ENCODE peak calls at places on chromosomes 2 and 18, in nine cellular contexts. O is IMR-90, C is choroid plexus epithelial cell, F is AG04450, I is cardiac fibroblast, B is skeletal muscle cell, M is astrocyte of the spinal cord, S is heart left ventricle, L is SJSA1. Y is an unnamed sample.

GRCh38 chr2:144683955-144684354 is 164.0 kb upstream of the ZEB2 start:
- DNase-seq in B (no peak), O (no peak), S (no peak), L (no peak), C (no peak), F (no peak), M (no peak), I (no peak), Y (no peak)

GRCh38 chr2:170651603-170652002 is 63.5 kb upstream of the SP5 start:
- DNase-seq in B (no peak), L (no peak), C (no peak), F (no peak), S (no peak), I (no peak), M (no peak), O (no peak), Y (no peak)

GRCh38 chr2:30656079-30656478 is 151.2 kb downstream of the CAPN13 start:
- DNase-seq in F (no peak), M (peak), C (peak), O (peak), L (no peak), B (no peak), S (no peak), I (no peak), Y (peak)

GRCh38 chr2:96556441-96557330 is 20.1 kb downstream of the ARID5A start:
- DNase-seq in O (peak), M (peak), F (no peak), I (peak), C (peak), S (no peak), L (peak), B (no peak), Y (no peak)

GRCh38 chr2:14420851-14421250 is 211.7 kb upstream of the LRATD1 start:
- DNase-seq in B (peak), O (peak), F (no peak), I (no peak), C (no peak), S (no peak), M (peak), L (no peak), Y (no peak)

GRCh38 chr18:71287268-71287667 is 998.4 kb downstream of the SOCS6 start:
- DNase-seq in M (no peak), B (no peak), I (no peak), L (no peak), F (no peak), C (no peak), O (no peak), S (no peak), Y (no peak)

GRCh38 chr2:37920570-37920969 is 4.5 kb upstream of the RMDN2 start:
- DNase-seq in B (no peak), C (peak), O (peak), M (peak), F (no peak), S (no peak), I (peak), L (peak), Y (peak)

GRCh38 chr2:96241901-96242611 is 23.7 kb downstream of the TMEM127 start:
- DNase-seq in O (peak), L (peak), C (peak), I (peak), S (peak), F (peak), M (peak), B (no peak), Y (peak)

GRCh38 chr2:74511104-74511989 is 2.9 kb upstream of the TLX2 start:
- DNase-seq in I (no peak), F (no peak), L (peak), S (no peak), B (no peak), M (no peak), C (no peak), O (peak), Y (no peak)

GRCh38 chr18:77103181-77103875 is 29.3 kb downstream of the MBP start:
- DNase-seq in M (no peak), I (peak), B (no peak), F (no peak), L (no peak), O (peak), C (peak), S (no peak), Y (peak)

GRCh38 chr2:59604143-59604542 is 949.3 kb downstream of the BCL11A start:
- DNase-seq in C (no peak), S (no peak), I (no peak), M (no peak), L (no peak), B (no peak), F (no peak), O (no peak), Y (no peak)

GRCh38 chr2:157839162-157839801 is 36.8 kb downstream of the ACVR1 start:
- DNase-seq in S (no peak), B (peak), I (peak), O (peak), L (peak), M (peak), F (no peak), C (peak), Y (peak)

GRCh38 chr2:24885221-24886113 is 34.6 kb downstream of the ADCY3 start:
- DNase-seq in O (peak), C (no peak), S (no peak), B (no peak), F (no peak), M (no peak), L (no peak), I (peak), Y (peak)

GRCh38 chr2:97747716-97748115 is 34.3 kb downstream of the ZAP70 start:
- DNase-seq in I (peak), O (no peak), S (no peak), M (peak), L (no peak), C (no peak), F (no peak), B (peak), Y (no peak)

GRCh38 chr2:103009861-103010260 is 248.0 kb downstream of the TMEM182 start:
- DNase-seq in F (no peak), M (no peak), L (no peak), C (no peak), O (no peak), I (no peak), B (no peak), S (no peak), Y (no peak)

GRCh38 chr18:13551841-13552733 is 174.3 kb downstream of the FAM210A start:
- DNase-seq in I (no peak), F (no peak), C (no peak), B (no peak), M (no peak), S (no peak), O (no peak), L (no peak), Y (no peak)

GRCh38 chr2:23916727-23917458 is 10.0 kb downstream of the ATAD2B start:
- DNase-seq in I (no peak), C (no peak), L (no peak), O (no peak), B (no peak), S (no peak), M (peak), F (no peak), Y (no peak)

GRCh38 chr18:67035026-67035425 is 431.1 kb upstream of the CDH19 start:
- DNase-seq in O (no peak), F (no peak), I (no peak), L (no peak), B (no peak), C (no peak), M (no peak), S (no peak), Y (no peak)

GRCh38 chr2:108594132-108594981 is 60.1 kb downstream of the LIMS1 start:
- DNase-seq in L (peak), C (peak), I (peak), B (peak), S (no peak), O (peak), F (no peak), M (peak), Y (peak)

GRCh38 chr2:111715987-111716900 is 167.7 kb downstream of the ANAPC1 start:
- DNase-seq in F (no peak), O (no peak), L (no peak), B (no peak), S (no peak), I (peak), M (no peak), C (no peak), Y (no peak)

GRCh38 chr2:158890296-158890905 is 78.0 kb upstream of the TANC1 start:
- DNase-seq in O (no peak), I (no peak), M (no peak), F (no peak), C (no peak), B (no peak), S (no peak), L (no peak), Y (no peak)

GRCh38 chr2:200737585-200737984 is 74.1 kb upstream of the BZW1 start:
- DNase-seq in B (no peak), L (no peak), S (no peak), I (no peak), F (no peak), C (no peak), M (no peak), O (no peak), Y (no peak)

GRCh38 chr2:21821697-21822227 is 698.0 kb downstream of the TDRD15 start:
- DNase-seq in F (no peak), I (no peak), O (peak), S (no peak), M (no peak), B (no peak), C (peak), L (no peak), Y (peak)

DNA sequence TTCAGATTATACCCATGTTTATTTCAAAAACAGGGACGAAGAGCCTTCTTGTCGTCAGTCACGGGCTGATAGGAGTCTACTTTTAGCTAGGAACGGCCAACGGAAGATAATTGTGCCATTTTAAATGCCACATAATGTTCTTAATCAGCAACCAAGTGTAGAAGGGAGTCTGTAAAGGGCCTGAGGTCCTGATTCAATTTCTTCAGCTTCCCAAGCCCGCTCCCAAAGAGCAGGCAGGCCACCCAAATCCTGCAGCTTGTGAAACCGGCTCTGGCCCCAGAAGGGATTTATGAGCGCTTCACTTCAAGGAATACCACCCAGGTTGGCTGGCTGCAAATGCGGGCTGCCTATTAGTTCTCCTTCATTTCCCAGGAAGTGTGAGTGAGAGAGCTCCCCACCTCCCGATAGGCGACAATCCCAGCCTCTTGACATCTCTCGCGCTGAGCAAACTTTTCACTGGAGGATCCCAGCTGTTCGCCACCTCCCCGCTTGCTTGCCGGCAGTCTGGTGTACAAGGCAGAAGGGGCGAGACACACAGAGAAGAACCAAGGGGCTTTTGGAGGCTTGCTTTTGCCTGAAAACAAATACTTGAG is 272.9 kb downstream of the CDH20 start:
- DNase-seq in B (no peak), C (peak), L (peak), F (no peak), O (peak), I (peak), S (peak), M (peak), Y (peak)
- H3K4me3 ChIP-seq in B (peak), C (peak), L (peak), F (peak), O (peak), I (peak), S (peak), M (peak), Y (peak)

GRCh38 chr2:233062447-233062842 is 2.3 kb downstream of the INPP5D start:
- DNase-seq in O (no peak), B (no peak), L (no peak), S (no peak), I (no peak), C (no peak), M (no peak), F (no peak), Y (no peak)
- H3K4me3 ChIP-seq in O (no peak), B (no peak), L (no peak), S (peak), I (no peak), C (no peak), M (no peak), F (no peak), Y (no peak)

DNA sequence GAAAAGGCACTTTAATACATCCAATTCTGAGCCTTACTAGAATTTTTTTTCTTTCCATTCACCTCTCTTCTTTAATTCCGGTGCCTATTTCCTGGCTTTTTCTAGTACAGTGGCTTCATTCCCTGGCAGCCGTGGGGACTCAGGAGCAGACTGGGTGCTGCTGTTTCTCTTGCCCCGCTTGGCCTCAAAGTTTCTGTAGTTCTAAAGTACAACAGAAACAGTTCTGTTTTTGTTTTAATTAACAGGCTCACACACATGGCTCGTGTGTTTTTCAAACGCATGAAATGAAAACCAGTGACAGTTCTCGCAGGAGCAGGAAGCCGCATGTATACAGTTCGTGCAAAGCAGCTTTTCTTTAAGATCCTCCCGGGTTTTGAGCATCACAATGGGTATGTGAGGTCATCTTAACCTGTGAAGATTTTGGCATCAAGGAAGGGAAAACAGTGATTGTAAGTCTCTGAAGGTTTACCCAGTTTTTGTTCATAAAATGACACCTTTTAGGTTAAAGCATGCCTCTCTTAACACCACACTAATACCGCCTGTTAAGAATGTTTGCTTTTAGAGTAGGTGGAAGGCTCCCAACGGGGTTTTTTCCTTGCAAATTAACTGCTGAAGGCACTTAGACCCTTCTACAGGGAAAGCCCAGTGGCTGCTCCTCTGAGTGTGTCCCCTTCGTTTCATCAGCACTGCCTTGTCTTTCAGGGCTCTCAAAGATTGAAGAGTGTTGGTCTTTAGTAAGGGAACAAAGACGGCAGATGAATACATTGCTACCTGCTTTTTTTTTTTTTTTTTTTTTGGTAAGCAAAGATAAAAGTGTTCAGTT is 5.8 kb downstream of the FZD7 start:
- DNase-seq in S (no peak), O (no peak), L (no peak), B (no peak), F (no peak), M (peak), I (no peak), C (no peak), Y (no peak)
- H3K4me3 ChIP-seq in S (peak), O (peak), L (peak), B (no peak), F (peak), M (peak), I (no peak), C (no peak), Y (no peak)

DNA sequence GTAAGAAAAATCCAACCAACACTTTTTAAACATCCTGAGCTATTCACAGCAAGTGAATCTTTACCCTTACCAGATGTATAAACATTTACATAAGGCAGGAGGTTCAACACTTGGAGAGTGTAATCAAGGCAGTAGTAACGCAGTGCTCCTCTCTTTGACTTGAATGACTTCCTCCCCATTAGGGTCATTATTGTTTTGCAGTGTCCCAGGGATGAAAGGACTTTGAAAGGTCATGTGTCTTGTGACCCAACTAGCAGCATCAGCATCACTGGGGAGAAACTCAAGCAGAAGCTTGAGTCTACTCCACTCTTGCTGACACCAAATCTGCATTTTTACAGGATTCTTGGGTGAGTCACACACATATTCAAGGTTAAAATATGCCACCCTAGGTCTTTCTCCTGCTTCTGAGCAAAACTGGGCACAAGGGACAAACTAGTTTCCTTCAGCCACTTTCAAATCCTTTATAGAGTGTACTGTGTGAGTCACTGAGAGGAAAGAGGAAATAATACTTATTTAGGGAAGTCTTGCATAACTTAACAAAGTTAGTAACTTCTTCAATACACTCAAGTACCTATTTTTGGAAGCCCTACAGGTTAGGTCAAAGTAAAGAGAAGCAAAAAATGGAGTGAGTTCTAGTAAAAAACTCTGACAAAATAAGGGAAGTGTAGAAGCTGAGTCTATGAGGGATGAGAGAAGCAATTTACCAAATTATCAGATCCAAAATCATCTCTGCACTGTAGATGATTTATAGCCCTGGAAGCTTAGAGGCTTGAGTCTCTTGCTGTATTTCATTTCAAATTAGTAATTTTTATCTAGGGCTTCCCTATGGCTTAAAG is 51.0 kb upstream of the EML4 start:
- DNase-seq in C (peak), B (no peak), M (peak), F (no peak), S (no peak), L (peak), O (peak), I (peak), Y (peak)
- H3K4me3 ChIP-seq in C (no peak), B (no peak), M (no peak), F (no peak), S (no peak), L (no peak), O (no peak), I (no peak), Y (no peak)

Y was measured in fibroblast of villous mesenchyme.